ENCODE peak calls at places on chromosomes 4 and X, in seven cellular contexts. E is ovary, N is GM23248, R is pancreas, P is heart left ventricle, B is RWPE1, S is H1. M is an unnamed sample.

GRCh38 chrX:48531359-48531954 is 8.1 kb upstream of the TBC1D25 start:
- DNase-seq in E (no peak), S (no peak), P (no peak), B (peak), N (peak), R (no peak), M (peak)

GRCh38 chr4:74667438-74667837 is 126.9 kb downstream of the BTC start:
- DNase-seq in R (no peak), E (no peak), B (no peak), S (no peak), P (no peak), N (no peak), M (no peak)

GRCh38 chrX:103794117-103794516 is 17.5 kb downstream of the PLP1 start:
- DNase-seq in E (no peak), R (no peak), B (no peak), N (peak), P (no peak), S (no peak), M (no peak)

GRCh38 chr4:145954924-145955339 is 16.3 kb upstream of the ZNF827 start:
- DNase-seq in P (no peak), E (no peak), B (peak), R (peak), S (no peak), N (peak), M (peak)

GRCh38 chr4:186144180-186144579 is 39.7 kb downstream of the FAM149A start:
- DNase-seq in R (no peak), P (no peak), S (peak), B (peak), N (peak), E (peak), M (no peak)

GRCh38 chrX:143571521-143571920 is 54.2 kb upstream of the SPANXN3 start:
- DNase-seq in N (no peak), R (no peak), S (no peak), B (peak), P (no peak), E (no peak), M (no peak)

GRCh38 chrX:124211312-124211942 is 121.0 kb upstream of the TEX13D start:
- DNase-seq in R (no peak), E (no peak), B (peak), S (no peak), N (peak), P (no peak), M (no peak)

GRCh38 chrX:54439967-54440871 is at the start of gene TSR2:
- DNase-seq in P (peak), E (peak), N (peak), B (peak), S (peak), R (peak), M (peak)

GRCh38 chrX:97844161-97844560 is 960.5 kb downstream of the RPA4 start:
- DNase-seq in N (no peak), E (no peak), P (no peak), S (no peak), B (no peak), R (no peak), M (no peak)

GRCh38 chr4:27010334-27010940 is 149.8 kb downstream of the STIM2 start:
- DNase-seq in R (peak), N (peak), E (peak), B (peak), S (peak), P (peak), M (no peak)

GRCh38 chr4:40923326-40924095 is 173.8 kb downstream of the NSUN7 start:
- DNase-seq in B (no peak), N (no peak), P (no peak), S (no peak), R (peak), E (no peak), M (no peak)

GRCh38 chr4:145283909-145284308 is 103.5 kb upstream of the OTUD4 start:
- DNase-seq in N (no peak), B (no peak), S (no peak), R (no peak), E (no peak), P (no peak), M (no peak)

GRCh38 chr4:94032754-94033153 is 174.9 kb upstream of the SMARCAD1 start:
- DNase-seq in N (peak), E (no peak), R (no peak), S (peak), B (no peak), P (no peak), M (no peak)

GRCh38 chr4:1711055-1711905 is 839 bp downstream of the SLBP start:
- DNase-seq in N (peak), E (peak), R (peak), B (no peak), P (peak), S (no peak), M (no peak)

GRCh38 chrX:153650959-153651358 is 4.0 kb downstream of the DUSP9 start:
- DNase-seq in S (no peak), R (no peak), N (no peak), B (no peak), E (no peak), P (no peak), M (no peak)

GRCh38 chrX:2627272-2627867 is 63.7 kb upstream of the CD99 start:
- DNase-seq in P (no peak), R (peak), E (no peak), S (peak), N (peak), B (peak), M (no peak)

GRCh38 chr4:153076861-153077260 is 127.4 kb upstream of the TRIM2 start:
- DNase-seq in R (no peak), S (no peak), N (no peak), E (no peak), P (no peak), B (no peak), M (no peak)

GRCh38 chrX:5646818-5647217 is 581.8 kb downstream of the NLGN4X start:
- DNase-seq in P (no peak), E (no peak), S (no peak), R (no peak), N (no peak), B (no peak), M (no peak)

GRCh38 chr4:21451032-21451431 is 497.5 kb downstream of the KCNIP4 start:
- DNase-seq in P (no peak), S (no peak), E (no peak), R (no peak), N (peak), B (peak), M (peak)

GRCh38 chrX:155534800-155535199 is 76.4 kb upstream of the F8A3 start:
- DNase-seq in S (no peak), N (no peak), P (no peak), B (no peak), E (no peak), R (no peak), M (no peak)

GRCh38 chrX:68833855-68834331 is 5.1 kb downstream of the EFNB1 start:
- DNase-seq in S (no peak), R (no peak), N (no peak), E (peak), P (no peak), B (no peak), M (no peak)

GRCh38 chrX:13487731-13488505 is 81.5 kb upstream of the EGFL6 start:
- DNase-seq in E (peak), N (peak), R (peak), P (peak), S (peak), B (peak), M (peak)

GRCh38 chr4:67725981-67726380 is 25.0 kb upstream of the UBA6 start:
- DNase-seq in R (no peak), N (peak), S (no peak), E (no peak), P (no peak), B (no peak), M (peak)

GRCh38 chr4:5371415-5372190 is 320.3 kb downstream of the STK32B start:
- DNase-seq in N (peak), B (no peak), R (no peak), E (no peak), S (no peak), P (no peak), M (no peak)

GRCh38 chr4:155403886-155404285 is 27.1 kb upstream of the MAP9 start:
- DNase-seq in N (peak), B (peak), S (no peak), R (no peak), P (no peak), E (no peak), M (no peak)

GRCh38 chrX:48507246-48507645 is 1.5 kb upstream of the PORCN start:
- DNase-seq in B (no peak), N (no peak), P (no peak), R (no peak), E (no peak), S (no peak), M (no peak)

GRCh38 chr4:89486042-89486441 is 178.4 kb upstream of the GPRIN3 start:
- DNase-seq in S (no peak), B (no peak), R (no peak), N (peak), P (no peak), E (no peak), M (no peak)

GRCh38 chr4:2484993-2485392 is 16.1 kb downstream of the RNF4 start:
- DNase-seq in N (peak), E (peak), P (peak), B (no peak), R (peak), S (no peak), M (no peak)

GRCh38 chr4:39435875-39436563 is 22.7 kb downstream of the RPL9 start:
- DNase-seq in S (no peak), N (no peak), E (no peak), R (no peak), P (no peak), B (no peak), M (no peak)

GRCh38 chr4:155705664-155706063 is 39.0 kb downstream of the GUCY1A1 start:
- DNase-seq in B (no peak), E (no peak), R (no peak), N (no peak), P (no peak), S (no peak), M (no peak)

GRCh38 chrX:15349046-15349445 is 13.7 kb upstream of the PIGA start:
- DNase-seq in S (no peak), B (peak), P (peak), N (peak), R (peak), E (no peak), M (no peak)

GRCh38 chrX:45445745-45446412 is 245.2 kb upstream of the DIPK2B start:
- DNase-seq in E (no peak), S (no peak), P (no peak), N (peak), R (no peak), B (peak), M (peak)

GRCh38 chr4:1055721-1056590 is 44.5 kb downstream of the FGFRL1 start:
- DNase-seq in B (no peak), P (no peak), N (no peak), E (peak), S (no peak), R (no peak), M (no peak)

GRCh38 chr4:104964387-104965175 is 182.1 kb upstream of the TET2 start:
- DNase-seq in E (no peak), N (no peak), B (no peak), S (no peak), R (no peak), P (peak), M (no peak)

GRCh38 chr4:16230308-16230707 is 4.0 kb upstream of the TAPT1 start:
- DNase-seq in N (no peak), P (no peak), R (no peak), E (no peak), S (no peak), B (no peak), M (no peak)

GRCh38 chr4:16226816-16227461 is 668 bp upstream of the TAPT1 start:
- DNase-seq in P (peak), E (peak), N (peak), S (peak), R (peak), B (peak), M (no peak)

GRCh38 chr4:16227462-16227868 is 1.2 kb upstream of the TAPT1 start:
- DNase-seq in B (no peak), P (peak), E (peak), S (no peak), N (peak), R (peak), M (no peak)

GRCh38 chr4:16231570-16232252 is 5.4 kb upstream of the TAPT1 start:
- DNase-seq in N (peak), E (no peak), P (no peak), S (no peak), B (no peak), R (no peak), M (no peak)

GRCh38 chr4:16229604-16230003 is 3.3 kb upstream of the TAPT1 start:
- DNase-seq in N (no peak), R (no peak), E (no peak), B (no peak), S (no peak), P (no peak), M (no peak)
- H3K27ac ChIP-seq in N (no peak), R (no peak), E (no peak), B (no peak), S (no peak), P (no peak), M (no peak)

DNA sequence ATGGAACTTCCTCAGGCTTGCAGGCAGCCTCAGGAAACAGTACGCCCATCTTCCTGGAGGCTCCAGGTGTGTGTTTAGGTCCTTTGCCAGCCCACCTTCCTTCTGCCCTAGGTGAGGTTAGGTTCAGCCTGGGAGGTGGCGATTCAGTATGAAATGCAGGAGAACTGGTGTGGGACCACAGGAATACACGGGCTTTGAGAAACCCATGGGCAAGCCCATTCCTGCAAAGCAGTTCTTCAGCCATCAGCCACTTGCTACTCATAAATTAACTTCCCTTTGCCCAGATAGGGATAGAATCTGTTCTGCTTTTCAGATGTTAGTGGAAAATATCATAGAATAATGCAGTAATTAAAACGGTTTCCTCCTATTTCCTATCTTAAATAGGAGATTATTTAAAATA is 32.2 kb downstream of the TBC1D14 start:
- DNase-seq in B (no peak), S (no peak), R (no peak), E (no peak), N (no peak), P (no peak), M (no peak)
- H3K27ac ChIP-seq in B (peak), S (no peak), R (no peak), E (peak), N (peak), P (peak), M (peak)

GRCh38 chr4:143344011-143344410 is 7.3 kb downstream of the GAB1 start:
- DNase-seq in E (no peak), N (no peak), B (no peak), S (no peak), P (no peak), R (no peak), M (no peak)
- H3K27ac ChIP-seq in E (peak), N (no peak), B (no peak), S (no peak), P (no peak), R (no peak), M (no peak)

GRCh38 chrX:137550561-137551305 is 15.2 kb upstream of the ZIC3 start:
- DNase-seq in R (no peak), P (no peak), S (peak), N (no peak), E (no peak), B (no peak), M (no peak)
- H3K27ac ChIP-seq in R (no peak), P (no peak), S (no peak), N (no peak), E (no peak), B (no peak), M (no peak)